ENCODE peak calls at places on chromosomes 3 and 15, in eight cellular contexts. Z is HCT116, S is upper lobe of left lung, L is K562, K is HepG2, V is GM12878, Q is Panc1, C is GM23338. B is an unnamed sample.

GRCh38 chr3:98372445-98372844 is 18.0 kb upstream of the OR5K3 start:
- ATAC-seq in S (no peak), K (no peak), Z (no peak), Q (no peak), L (no peak), C (no peak), V (no peak), B (no peak)

GRCh38 chr3:36932979-36933378 is 11.9 kb downstream of the TRANK1 start:
- ATAC-seq in V (no peak), Q (no peak), K (no peak), S (no peak), L (peak), Z (no peak), C (peak), B (no peak)

GRCh38 chr15:89301304-89302089 is 33.1 kb downstream of the POLG start:
- ATAC-seq in Q (no peak), L (no peak), S (no peak), V (no peak), C (no peak), Z (no peak), K (no peak), B (no peak)

GRCh38 chr3:177106184-177106583 is 91.1 kb downstream of the TBL1XR1 start:
- ATAC-seq in L (no peak), Q (peak), C (no peak), S (no peak), Z (no peak), K (no peak), V (peak), B (no peak)

GRCh38 chr15:65881766-65882434 is 12.6 kb downstream of the RAB11A start:
- ATAC-seq in K (no peak), L (no peak), Z (no peak), C (no peak), S (no peak), Q (no peak), V (peak), B (no peak)

GRCh38 chr15:91948001-91948608 is 94.6 kb downstream of the SLCO3A1 start:
- ATAC-seq in Z (no peak), L (no peak), K (no peak), C (peak), V (no peak), Q (peak), S (no peak), B (peak)

GRCh38 chr3:119551525-119552063 is 7.8 kb downstream of the CD80 start:
- ATAC-seq in C (no peak), V (peak), Z (no peak), K (no peak), L (no peak), Q (no peak), S (no peak), B (no peak)

GRCh38 chr3:16686679-16687078 is 81.5 kb upstream of the DAZL start:
- ATAC-seq in L (no peak), C (peak), Q (no peak), S (no peak), V (no peak), Z (no peak), K (no peak), B (no peak)

GRCh38 chr3:177647876-177648275 is 450.6 kb upstream of the TBL1XR1 start:
- ATAC-seq in L (no peak), Z (no peak), C (no peak), S (no peak), V (no peak), K (no peak), Q (no peak), B (no peak)

GRCh38 chr3:14564741-14565140 is 24.6 kb upstream of the GRIP2 start:
- ATAC-seq in Z (no peak), K (peak), S (no peak), Q (no peak), C (peak), L (no peak), V (no peak), B (no peak)

GRCh38 chr15:74156678-74157411 is 16.7 kb upstream of the ISLR start:
- ATAC-seq in Q (no peak), L (no peak), Z (no peak), C (no peak), K (no peak), S (no peak), V (no peak), B (peak)

GRCh38 chr3:66098436-66098835 is 59.7 kb upstream of the MAGI1 start:
- ATAC-seq in Q (no peak), L (no peak), V (no peak), C (no peak), Z (no peak), K (no peak), S (no peak), B (no peak)

GRCh38 chr3:123713211-123713610 is 128.4 kb upstream of the HACD2 start:
- ATAC-seq in C (no peak), Z (no peak), S (peak), V (no peak), Q (no peak), L (no peak), K (no peak), B (peak)

GRCh38 chr3:60192297-60193114 is 1058.7 kb downstream of the FHIT start:
- ATAC-seq in S (no peak), V (peak), L (no peak), K (no peak), Z (no peak), Q (no peak), C (no peak), B (no peak)

GRCh38 chr15:90994059-90994416 is 297 bp downstream of the PRC1 start:
- ATAC-seq in L (peak), K (peak), C (peak), S (peak), V (peak), Z (peak), Q (peak), B (peak)

GRCh38 chr3:49122022-49122421 is 1.4 kb upstream of the USP19 start:
- ATAC-seq in K (no peak), Z (no peak), V (no peak), S (no peak), Q (no peak), C (no peak), L (no peak), B (no peak)

GRCh38 chr3:49119439-49119838 is 1.2 kb downstream of the USP19 start:
- ATAC-seq in Q (no peak), C (no peak), K (no peak), V (no peak), Z (no peak), L (no peak), S (no peak), B (no peak)

GRCh38 chr3:49121244-49121671 is 635 bp upstream of the USP19 start:
- ATAC-seq in K (no peak), S (no peak), Q (no peak), C (no peak), L (no peak), Z (no peak), V (no peak), B (no peak)

GRCh38 chr3:49120096-49120437 is 556 bp downstream of the USP19 start:
- ATAC-seq in S (no peak), Q (no peak), K (peak), L (peak), V (peak), C (peak), Z (peak), B (no peak)

DNA sequence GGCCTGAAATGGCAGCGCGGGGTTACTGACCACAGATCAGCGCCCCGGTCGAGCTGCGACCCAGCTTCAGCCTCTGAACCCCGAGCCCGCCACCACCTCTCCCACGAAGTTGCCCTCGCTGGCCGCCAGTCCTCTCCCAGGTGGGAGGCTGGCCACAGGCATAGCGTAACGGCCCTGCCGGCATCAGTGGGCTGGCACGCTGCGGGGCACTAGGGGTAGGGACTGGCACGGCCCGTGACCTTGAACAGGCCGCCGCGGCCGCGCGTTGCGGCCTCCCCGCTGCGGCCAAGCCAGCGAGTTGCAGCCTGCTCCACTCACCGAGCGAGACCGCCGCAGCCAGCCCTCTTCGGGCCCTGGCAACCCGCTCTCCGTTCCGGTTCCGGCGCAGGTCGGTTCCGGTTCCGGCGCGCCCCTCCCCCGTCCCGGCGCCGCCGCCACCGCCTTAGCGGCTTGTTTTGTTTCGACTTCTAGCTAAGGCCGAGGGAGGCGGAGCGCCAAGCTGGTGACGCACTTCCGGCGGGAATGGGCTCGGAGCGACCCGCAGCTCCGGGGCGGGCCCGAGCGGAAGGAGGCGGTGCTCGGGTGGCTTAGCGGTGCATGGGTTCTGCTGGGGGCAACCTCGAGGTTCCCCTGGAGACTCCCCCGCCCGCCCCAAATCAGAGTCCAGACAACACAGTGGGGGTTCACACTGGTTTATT is at the start of gene USP19:
- ATAC-seq in L (peak), V (peak), K (peak), S (peak), C (peak), Q (peak), Z (peak), B (peak)
- TF ChIP-seq CTCF in L (no peak), V (no peak), K (peak), S (no peak), C (no peak), Q (no peak), Z (no peak), B (no peak)

GRCh38 chr3:133588784-133589465 is 15.4 kb downstream of the CDV3 start:
- ATAC-seq in S (no peak), C (no peak), L (peak), Z (no peak), Q (no peak), K (no peak), V (peak), B (no peak)
- TF ChIP-seq POLR2AphosphoS5 in S (no peak), C (no peak), L (peak), Z (no peak), Q (peak), K (no peak), V (peak), B (no peak)

GRCh38 chr15:72846027-72846426 is 62.5 kb upstream of the ADPGK start:
- ATAC-seq in C (no peak), Z (no peak), V (no peak), Q (no peak), K (no peak), L (no peak), S (no peak), B (peak)
- TF ChIP-seq CTCF in C (no peak), Z (no peak), V (no peak), Q (no peak), K (no peak), L (no peak), S (no peak), B (peak)

GRCh38 chr3:10875914-10876313 is 59.9 kb downstream of the SLC6A11 start:
- ATAC-seq in K (no peak), C (no peak), S (no peak), Z (no peak), L (no peak), Q (no peak), V (no peak), B (no peak)

GRCh38 chr3:10869460-10869859 is 53.4 kb downstream of the SLC6A11 start:
- ATAC-seq in Z (no peak), C (no peak), V (no peak), K (no peak), Q (no peak), L (no peak), S (no peak), B (no peak)

GRCh38 chr3:10870296-10870695 is 54.3 kb downstream of the SLC6A11 start:
- ATAC-seq in S (no peak), Z (no peak), V (no peak), L (no peak), K (no peak), C (no peak), Q (no peak), B (no peak)

DNA sequence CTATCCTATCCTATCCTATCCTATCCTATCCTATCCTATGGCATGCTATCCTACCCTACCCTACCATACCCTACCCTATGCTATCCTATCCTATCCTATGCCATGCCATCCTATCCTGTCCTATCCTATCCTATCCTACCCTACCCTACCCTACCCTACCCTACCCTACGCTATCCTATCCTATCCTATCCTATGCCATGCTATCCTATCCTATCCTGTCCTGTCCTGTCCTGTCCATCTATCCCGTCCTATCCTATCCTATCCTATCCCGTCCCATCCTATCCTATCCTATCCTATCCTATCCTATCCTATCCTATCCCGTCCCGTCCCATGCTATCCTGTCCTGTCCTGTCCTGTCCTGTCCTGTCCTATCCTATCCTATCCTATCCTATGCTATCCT is 57.4 kb downstream of the SLC6A11 start:
- ATAC-seq in Q (no peak), L (no peak), Z (no peak), K (no peak), C (peak), S (no peak), V (no peak), B (no peak)
- TF ChIP-seq POLR2AphosphoS5 in Q (no peak), L (no peak), Z (no peak), K (no peak), C (peak), S (no peak), V (no peak), B (no peak)

GRCh38 chr3:143134446-143134845 is 14.9 kb downstream of the CHST2 start:
- ATAC-seq in L (peak), S (no peak), Q (no peak), Z (no peak), V (no peak), C (no peak), K (no peak), B (no peak)
- TF ChIP-seq CTCF in L (no peak), S (no peak), Q (no peak), Z (no peak), V (no peak), C (no peak), K (no peak), B (no peak)

B was measured in gastroesophageal sphincter.